ENCODE peak calls at places on chromosomes 6 and 20, in four cellular contexts. Y is breast epithelium, K is suprapubic skin, X is stomach. B is an unnamed sample.

GRCh38 chr6:168619560-168620314 is 178.8 kb downstream of the SMOC2 start:
- DNase-seq in Y (no peak), K (no peak), X (no peak), B (no peak)

GRCh38 chr6:56036911-56037310 is 161.5 kb upstream of the BMP5 start:
- DNase-seq in Y (no peak), K (no peak), X (no peak), B (no peak)

GRCh38 chr6:157669747-157670216 is 153.3 kb upstream of the SNX9 start:
- DNase-seq in Y (peak), K (peak), X (peak), B (peak)

GRCh38 chr20:51322164-51322707 is 220.3 kb downstream of the NFATC2 start:
- DNase-seq in Y (no peak), K (no peak), X (no peak), B (no peak)

GRCh38 chr6:158047120-158047518 is 65.5 kb downstream of the SYNJ2 start:
- DNase-seq in Y (no peak), K (peak), X (no peak), B (no peak)

GRCh38 chr6:82248233-82248735 is 740 bp upstream of the IBTK start:
- DNase-seq in Y (no peak), K (no peak), X (peak), B (no peak)

GRCh38 chr6:168361766-168362165 is 42.2 kb upstream of the DACT2 start:
- DNase-seq in Y (no peak), K (no peak), X (peak), B (no peak)

GRCh38 chr6:168886306-168886854 is 367.3 kb downstream of the THBS2 start:
- DNase-seq in Y (no peak), K (no peak), X (no peak), B (no peak)

GRCh38 chr20:44609006-44609510 is 26.7 kb downstream of the PKIG start:
- DNase-seq in Y (no peak), K (no peak), X (no peak), B (no peak)

GRCh38 chr6:166308769-166309589 is 787 bp upstream of the PRR18 start:
- DNase-seq in Y (peak), K (no peak), X (peak), B (no peak)

GRCh38 chr6:53794073-53794719 is 609 bp upstream of the LRRC1 start:
- DNase-seq in Y (peak), K (peak), X (peak), B (peak)

GRCh38 chr6:158793432-158793831 is 25.7 kb downstream of the EZR start:
- DNase-seq in Y (no peak), K (no peak), X (peak), B (no peak)

GRCh38 chr6:166930354-166930891 is 25.9 kb downstream of the RNASET2 start:
- DNase-seq in Y (no peak), K (no peak), X (no peak), B (peak)

GRCh38 chr6:116370717-116371383 is at the start of gene DSE:
- DNase-seq in Y (peak), K (peak), X (peak), B (no peak)

GRCh38 chr20:30594112-30594511 is 663.4 kb upstream of the DEFB115 start:
- DNase-seq in Y (no peak), K (no peak), X (no peak), B (no peak)

GRCh38 chr20:50385733-50386640 is 124.2 kb upstream of the PTPN1 start:
- DNase-seq in Y (no peak), K (no peak), X (no peak), B (no peak)

GRCh38 chr20:58153121-58153520 is 75.3 kb downstream of the ANKRD60 start:
- DNase-seq in Y (no peak), K (no peak), X (no peak), B (no peak)

GRCh38 chr6:138719011-138719635 is 54.4 kb upstream of the CCDC28A start:
- DNase-seq in Y (no peak), K (no peak), X (no peak), B (no peak)

GRCh38 chr20:59165389-59165785 is 1.8 kb downstream of the ZNF831 start:
- DNase-seq in Y (no peak), K (no peak), X (no peak), B (no peak)

GRCh38 chr6:79733388-79733787 is 102.3 kb downstream of the SH3BGRL2 start:
- DNase-seq in Y (no peak), K (no peak), X (no peak), B (no peak)

GRCh38 chr6:150690681-150691080 is 91.0 kb downstream of the PLEKHG1 start:
- DNase-seq in Y (no peak), K (no peak), X (no peak), B (no peak)

GRCh38 chr20:11117808-11118528 is 444.2 kb upstream of the JAG1 start:
- DNase-seq in Y (no peak), K (no peak), X (no peak), B (no peak)

GRCh38 chr6:6736753-6737654 is 148.5 kb downstream of the LY86 start:
- DNase-seq in Y (no peak), K (peak), X (peak), B (peak)

GRCh38 chr20:50348118-50348517 is 157.5 kb downstream of the CEBPB start:
- DNase-seq in Y (no peak), K (no peak), X (no peak), B (peak)

GRCh38 chr20:62907377-62908317 is 18.7 kb downstream of the DIDO1 start:
- DNase-seq in Y (no peak), K (no peak), X (no peak), B (no peak)

GRCh38 chr20:25584905-25585704 is at the start of gene NINL:
- DNase-seq in Y (no peak), K (peak), X (peak), B (peak)
- TF ChIP-seq POLR2A in Y (no peak), K (no peak), X (no peak), B (no peak)

GRCh38 chr20:37524859-37525708 is 2.6 kb downstream of the BLCAP start:
- DNase-seq in Y (no peak), K (no peak), X (peak), B (peak)
- H3K4me3 ChIP-seq in Y (no peak), K (peak), X (peak), B (no peak)

GRCh38 chr6:30617565-30618269 is at the start of gene MRPS18B:
- DNase-seq in Y (peak), K (peak), X (peak), B (peak)
- TF ChIP-seq POLR2A in Y (peak), K (peak), X (peak), B (peak)

DNA sequence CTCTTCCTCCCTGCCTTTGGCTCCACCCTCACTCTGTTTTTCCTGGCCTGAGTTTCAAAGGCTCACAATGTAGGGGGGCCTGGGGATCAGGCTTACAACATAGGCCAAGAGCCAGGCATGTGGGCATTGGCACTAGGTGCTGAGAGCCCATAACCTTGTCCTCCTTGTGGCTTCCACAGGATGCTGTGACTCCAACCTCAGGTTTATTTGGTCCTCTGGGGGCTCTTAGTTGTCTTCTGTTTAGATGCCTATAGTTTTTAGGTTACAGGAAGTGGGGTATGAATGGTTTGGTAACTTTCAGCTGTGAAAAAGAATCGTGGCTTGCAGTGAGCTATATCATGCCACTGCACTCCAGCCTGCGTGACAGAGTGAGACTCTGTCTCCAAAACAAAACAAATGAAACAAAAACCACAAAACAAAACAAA is 25.6 kb downstream of the MMP24 start:
- DNase-seq in Y (no peak), K (no peak), X (no peak), B (no peak)
- H3K4me3 ChIP-seq in Y (no peak), K (no peak), X (no peak), B (no peak)

DNA sequence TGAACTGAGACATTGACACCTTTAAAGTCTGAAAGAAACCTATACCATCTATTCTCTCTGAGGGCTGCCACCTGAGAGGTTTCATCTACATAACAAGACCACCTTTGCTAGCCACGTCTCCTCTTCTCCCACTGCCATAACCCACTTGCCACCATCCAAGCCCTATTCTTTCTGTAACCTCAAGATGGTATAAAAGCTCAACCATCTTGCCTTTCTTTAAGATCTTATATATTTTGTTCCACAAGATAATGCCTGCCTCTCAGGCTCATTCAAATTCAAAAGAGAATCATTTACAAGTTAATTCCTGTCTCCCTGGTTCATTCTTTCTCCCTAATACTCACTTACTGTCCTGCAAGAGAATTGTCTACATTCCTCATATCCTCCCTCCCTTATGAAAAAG is 192.5 kb downstream of the OTOR start:
- DNase-seq in Y (no peak), K (no peak), X (no peak), B (no peak)
- TF ChIP-seq POLR2A in Y (no peak), K (no peak), X (no peak), B (no peak)

DNA sequence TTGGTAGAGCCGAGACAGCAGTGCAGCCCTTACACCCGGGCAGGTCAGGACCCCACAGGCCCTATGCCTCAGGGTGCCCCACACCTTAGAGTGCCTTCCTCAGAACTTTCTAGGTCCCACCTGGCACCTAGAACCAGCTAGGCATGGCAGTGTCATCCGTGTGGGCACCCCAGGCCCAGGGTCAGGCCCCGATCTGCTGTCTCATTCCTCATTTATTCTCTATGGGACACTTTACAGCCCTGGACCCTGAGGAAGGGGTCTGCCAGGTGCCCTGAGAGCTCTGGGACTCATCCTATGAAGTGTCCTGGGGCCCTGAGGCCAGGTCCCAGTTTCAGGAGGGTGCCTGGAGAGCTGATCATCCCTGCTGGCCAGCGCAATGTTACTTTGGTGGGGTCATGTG is 8.1 kb upstream of the BPI start:
- DNase-seq in Y (no peak), K (no peak), X (no peak), B (no peak)
- H3K4me3 ChIP-seq in Y (no peak), K (no peak), X (no peak), B (no peak)

GRCh38 chr6:43307451-43308100 is 1.1 kb downstream of the CRIP3 start:
- DNase-seq in Y (no peak), K (no peak), X (no peak), B (no peak)
- TF ChIP-seq POLR2A in Y (no peak), K (no peak), X (no peak), B (no peak)

GRCh38 chr6:105983763-105984162 is 102.4 kb upstream of the PRDM1 start:
- DNase-seq in Y (no peak), K (no peak), X (no peak), B (no peak)

GRCh38 chr6:105986998-105987397 is 99.1 kb upstream of the PRDM1 start:
- DNase-seq in Y (no peak), K (no peak), X (no peak), B (no peak)

GRCh38 chr6:105985098-105985815 is 100.9 kb upstream of the PRDM1 start:
- DNase-seq in Y (no peak), K (no peak), X (no peak), B (no peak)

GRCh38 chr6:105988321-105988720 is 97.8 kb upstream of the PRDM1 start:
- DNase-seq in Y (no peak), K (no peak), X (no peak), B (no peak)

DNA sequence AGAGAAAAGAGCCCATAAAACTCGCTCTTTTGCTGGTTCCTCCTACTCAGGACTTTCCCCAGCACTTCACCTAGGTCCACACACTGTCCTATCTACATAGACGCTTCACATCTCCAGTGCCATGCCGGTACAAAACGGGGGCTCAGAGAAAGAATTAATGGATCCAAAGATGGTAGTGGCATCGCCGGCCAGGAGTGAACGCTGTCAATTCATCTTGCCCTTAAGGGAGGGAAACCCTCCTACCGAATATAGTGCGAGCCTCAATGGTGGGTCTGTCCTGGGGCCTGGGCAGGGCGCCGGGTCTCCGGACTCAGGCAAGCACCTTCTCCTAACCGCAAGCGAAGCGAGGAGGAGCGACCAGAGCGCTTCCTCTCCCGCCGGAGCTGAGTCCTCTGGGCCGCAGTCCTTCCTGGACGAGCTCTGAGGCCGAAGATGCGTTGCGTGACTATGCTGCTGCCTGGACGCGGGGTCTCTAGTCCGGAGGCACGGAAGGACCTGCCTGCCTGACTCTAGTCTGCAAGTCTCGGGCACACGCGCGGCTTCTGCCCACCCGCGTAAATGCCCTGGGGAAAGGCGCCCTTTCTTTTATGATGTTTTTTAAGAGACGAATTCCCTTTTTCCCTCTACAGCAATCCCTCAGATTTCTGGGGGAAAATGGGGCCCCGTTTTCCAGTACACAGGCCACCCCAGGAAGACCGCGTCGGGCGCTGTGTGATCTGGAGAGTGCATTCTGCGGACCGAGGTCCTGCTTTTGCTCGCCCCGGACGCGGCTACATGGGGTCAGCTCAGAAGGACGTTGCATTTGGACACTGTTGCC is 100.1 kb upstream of the PRDM1 start:
- DNase-seq in Y (no peak), K (no peak), X (no peak), B (no peak)
- H3K4me3 ChIP-seq in Y (peak), K (no peak), X (peak), B (no peak)